ENCODE peak calls at places on chromosomes 16 and 17, in eight cellular contexts. S is AG04450; J is CD4-positive, alpha-beta memory T cell; H is NT2/D1; C is psoas muscle; Q is stomach; A is fibroblast of lung; T is CD8-positive, alpha-beta memory T cell. F is an unnamed sample.

GRCh38 chr16:28845173-28846079 is 722 bp downstream of the TUFM start:
- DNase-seq in S (no peak), J (no peak), H (no peak), C (no peak), Q (peak; percentile 61), A (no peak), T (peak; percentile 5), F (no peak)

GRCh38 chr16:4344659-4345438 is 6.3 kb downstream of the PAM16 start:
- DNase-seq in S (no peak), J (no peak), H (no peak), C (no peak), Q (peak; percentile 59), A (peak; percentile 23), T (no peak), F (no peak)

GRCh38 chr16:74922150-74923138 is 62.5 kb downstream of the WDR59 start:
- DNase-seq in S (no peak), J (no peak), H (no peak), C (no peak), Q (no peak), A (peak; percentile 5), T (no peak), F (no peak)

GRCh38 chr16:14286381-14287230 is 215.5 kb downstream of the MRTFB start:
- DNase-seq in S (no peak), J (peak; percentile 56), H (no peak), C (peak; percentile 58), Q (no peak), A (peak; percentile 70), T (peak; percentile 41), F (no peak)

GRCh38 chr16:28981517-28981916 is 3.3 kb upstream of the LAT start:
- DNase-seq in S (no peak), J (no peak), H (peak; percentile 30), C (no peak), Q (no peak), A (no peak), T (no peak), F (no peak)

GRCh38 chr17:49381033-49381432 is 19.0 kb upstream of the ZNF652 start:
- DNase-seq in S (no peak), J (no peak), H (no peak), C (no peak), Q (no peak), A (no peak), T (no peak), F (no peak)

GRCh38 chr17:10276436-10276835 is 78.0 kb upstream of the GAS7 start:
- DNase-seq in S (no peak), J (no peak), H (no peak), C (no peak), Q (no peak), A (no peak), T (no peak), F (no peak)

GRCh38 chr16:87702325-87702811 is 63.4 kb downstream of the KLHDC4 start:
- DNase-seq in S (no peak), J (peak; percentile 29), H (peak; percentile 39), C (no peak), Q (no peak), A (peak; percentile 58), T (peak; percentile 27), F (no peak)

GRCh38 chr16:88754912-88755744 is 29.9 kb downstream of the PIEZO1 start:
- DNase-seq in S (peak; percentile 60), J (peak; percentile 30), H (peak; percentile 50), C (no peak), Q (no peak), A (peak; percentile 42), T (no peak), F (no peak)

GRCh38 chr17:48561894-48562810 is 16.0 kb downstream of the HOXB4 start:
- DNase-seq in S (no peak), J (no peak), H (no peak), C (no peak), Q (no peak), A (peak; percentile 58), T (no peak), F (no peak)

GRCh38 chr16:57530104-57530522 is 6.3 kb downstream of the CCDC102A start:
- DNase-seq in S (peak; percentile 29), J (peak; percentile 63), H (no peak), C (peak; percentile 44), Q (no peak), A (peak; percentile 58), T (peak; percentile 67), F (peak; percentile 31)

GRCh38 chr17:81733507-81734404 is 21.7 kb downstream of the SLC25A10 start:
- DNase-seq in S (no peak), J (peak; percentile 45), H (peak; percentile 36), C (peak; percentile 93), Q (peak; percentile 90), A (peak; percentile 62), T (peak; percentile 31), F (no peak)

GRCh38 chr17:81734405-81735055 is 22.4 kb downstream of the SLC25A10 start:
- DNase-seq in S (no peak), J (no peak), H (no peak), C (no peak), Q (peak; percentile 73), A (no peak), T (no peak), F (no peak)

GRCh38 chr17:81738801-81739393 is 26.8 kb downstream of the SLC25A10 start:
- DNase-seq in S (no peak), J (no peak), H (no peak), C (no peak), Q (no peak), A (no peak), T (no peak), F (no peak)

GRCh38 chr17:81737947-81738800 is 26.1 kb downstream of the SLC25A10 start:
- DNase-seq in S (no peak), J (no peak), H (no peak), C (no peak), Q (no peak), A (no peak), T (no peak), F (no peak)

GRCh38 chr17:81735181-81736102 is 23.4 kb downstream of the SLC25A10 start:
- DNase-seq in S (no peak), J (no peak), H (no peak), C (no peak), Q (peak; percentile 63), A (no peak), T (no peak), F (no peak)
- H3K4me3 ChIP-seq in S (no peak overlapping the region), J (no peak overlapping the region), H (no peak overlapping the region), C (no peak overlapping the region), Q (peak overlapping the region; percentile 10), A (no peak overlapping the region), T (no peak overlapping the region), F (no peak overlapping the region)

GRCh38 chr16:26178298-26178697 is 486.5 kb downstream of the HS3ST4 start:
- DNase-seq in S (no peak), J (no peak), H (no peak), C (no peak), Q (no peak), A (no peak), T (no peak), F (no peak)
- H3K4me3 ChIP-seq in S (no peak overlapping the region), J (no peak overlapping the region), H (no peak overlapping the region), C (no peak overlapping the region), Q (no peak overlapping the region), A (no peak overlapping the region), T (no peak overlapping the region), F (no peak overlapping the region)

GRCh38 chr17:41524261-41524660 is 3.8 kb downstream of the KRT19 start:
- DNase-seq in S (no peak), J (no peak), H (no peak), C (no peak), Q (no peak), A (no peak), T (no peak), F (no peak)
- H3K4me3 ChIP-seq in S (no peak overlapping the region), J (no peak overlapping the region), H (no peak overlapping the region), C (no peak overlapping the region), Q (no peak overlapping the region), A (no peak overlapping the region), T (no peak overlapping the region), F (no peak overlapping the region)

DNA sequence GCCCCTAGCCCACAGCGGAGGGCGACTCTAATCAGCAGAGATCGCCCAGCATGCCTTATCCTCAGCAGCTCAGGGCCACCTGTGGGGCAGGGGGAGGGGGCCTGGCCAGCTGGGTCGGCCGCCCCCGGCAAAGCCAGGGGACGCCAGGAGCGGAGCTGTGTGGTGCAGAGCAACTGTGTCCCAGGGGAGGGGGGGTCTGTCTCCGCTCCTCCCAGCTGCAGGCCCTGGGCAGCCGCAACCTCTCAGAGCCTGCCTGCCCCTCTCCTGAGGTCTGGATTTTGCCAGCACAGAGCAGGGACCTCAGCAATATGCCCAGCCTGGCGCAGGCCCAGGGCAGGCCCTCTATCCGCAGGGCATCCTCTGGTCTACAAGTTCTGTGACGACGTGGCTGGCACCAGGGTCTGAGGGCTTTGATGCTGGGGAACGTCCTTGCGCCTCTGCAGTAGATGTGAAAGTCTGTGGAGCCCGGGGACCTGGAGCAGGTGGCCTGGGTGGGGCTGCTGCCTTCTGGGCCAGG is 36.5 kb upstream of the SLC38A10 start:
- DNase-seq in S (no peak), J (no peak), H (no peak), C (no peak), Q (no peak), A (no peak), T (no peak), F (no peak)
- H3K4me3 ChIP-seq in S (no peak overlapping the region), J (no peak overlapping the region), H (no peak overlapping the region), C (no peak overlapping the region), Q (no peak overlapping the region), A (no peak overlapping the region), T (no peak overlapping the region), F (no peak overlapping the region)

GRCh38 chr16:35182943-35183550 is 1723.6 kb downstream of the TP53TG3F start:
- DNase-seq in S (no peak), J (no peak), H (no peak), C (no peak), Q (no peak), A (no peak), T (no peak), F (no peak)

GRCh38 chr16:35182043-35182677 is 1722.7 kb downstream of the TP53TG3F start:
- DNase-seq in S (no peak), J (no peak), H (no peak), C (no peak), Q (no peak), A (no peak), T (no peak), F (no peak)

GRCh38 chr16:35184356-35184870 is 1725.0 kb downstream of the TP53TG3F start:
- DNase-seq in S (no peak), J (no peak), H (no peak), C (no peak), Q (no peak), A (no peak), T (no peak), F (no peak)

GRCh38 chr16:35181422-35182030 is 1722.1 kb downstream of the TP53TG3F start:
- DNase-seq in S (no peak), J (no peak), H (no peak), C (no peak), Q (no peak), A (no peak), T (no peak), F (no peak)

GRCh38 chr16:35180970-35181369 is 1721.6 kb downstream of the TP53TG3F start:
- DNase-seq in S (no peak), J (no peak), H (no peak), C (no peak), Q (no peak), A (no peak), T (no peak), F (no peak)
- H3K4me3 ChIP-seq in S (no peak overlapping the region), J (no peak overlapping the region), H (no peak overlapping the region), C (no peak overlapping the region), Q (no peak overlapping the region), A (no peak overlapping the region), T (no peak overlapping the region), F (no peak overlapping the region)